ENCODE peak calls at places on chromosome 19, in four cellular contexts. One of them, this sample, is unnamed.

GRCh38 chr19:58228584-58229254 is at the start of gene ZNF544:
- DNase-seq in HepG2: peak; percentile 45
- DNase-seq in H1: peak; percentile 88
- DNase-seq in GM12878: peak; percentile 9
- DNase-seq in this sample: peak; percentile 50

GRCh38 chr19:36489920-36490415 is 607 bp upstream of the ZNF566 start:
- DNase-seq in HepG2: peak; percentile 94
- DNase-seq in H1: no peak
- DNase-seq in GM12878: peak; percentile 73
- DNase-seq in this sample: peak; percentile 87

GRCh38 chr19:17456127-17456526 is 4.6 kb downstream of the NXNL1 start:
- DNase-seq in HepG2: no peak
- DNase-seq in H1: no peak
- DNase-seq in GM12878: no peak
- DNase-seq in this sample: no peak

GRCh38 chr19:50198431-50199253 is 4.8 kb upstream of the MYH14 start:
- DNase-seq in HepG2: no peak
- DNase-seq in H1: no peak
- DNase-seq in GM12878: no peak
- DNase-seq in this sample: no peak

GRCh38 chr19:47379398-47379938 is 30.4 kb downstream of the DHX34 start:
- DNase-seq in HepG2: no peak
- DNase-seq in H1: no peak
- DNase-seq in GM12878: no peak
- DNase-seq in this sample: no peak

GRCh38 chr19:11465605-11466004 is 15.2 kb downstream of the ELAVL3 start:
- DNase-seq in HepG2: no peak
- DNase-seq in H1: no peak
- DNase-seq in GM12878: no peak
- DNase-seq in this sample: no peak

GRCh38 chr19:14383898-14384669 is 2.8 kb downstream of the ADGRE5 start:
- DNase-seq in HepG2: no peak
- DNase-seq in H1: no peak
- DNase-seq in GM12878: no peak
- DNase-seq in this sample: no peak

GRCh38 chr19:21823224-21823623 is 12.8 kb downstream of the ZNF43 start:
- DNase-seq in HepG2: no peak
- DNase-seq in H1: no peak
- DNase-seq in GM12878: no peak
- DNase-seq in this sample: no peak

GRCh38 chr19:12603714-12604113 is 6.9 kb downstream of the ZNF490 start:
- DNase-seq in HepG2: no peak
- DNase-seq in H1: no peak
- DNase-seq in GM12878: peak; percentile 69
- DNase-seq in this sample: no peak

GRCh38 chr19:33506498-33506897 is 15.1 kb downstream of the PEPD start:
- DNase-seq in HepG2: no peak
- DNase-seq in H1: no peak
- DNase-seq in GM12878: no peak
- DNase-seq in this sample: no peak

GRCh38 chr19:7926021-7926726 is at the start of gene CTXN1:
- DNase-seq in HepG2: no peak
- DNase-seq in H1: peak; percentile 91
- DNase-seq in GM12878: no peak
- DNase-seq in this sample: no peak

GRCh38 chr19:35240322-35240721 is 8.5 kb upstream of the LSR start:
- DNase-seq in HepG2: no peak
- DNase-seq in H1: no peak
- DNase-seq in GM12878: peak; percentile 17
- DNase-seq in this sample: no peak

GRCh38 chr19:57559008-57559403 is 657 bp downstream of the ZNF550 start:
- DNase-seq in HepG2: peak; percentile 12
- DNase-seq in H1: no peak
- DNase-seq in GM12878: no peak
- DNase-seq in this sample: no peak

GRCh38 chr19:3054972-3055740 is 7.1 kb downstream of the TLE5 start:
- DNase-seq in HepG2: no peak
- DNase-seq in H1: no peak
- DNase-seq in GM12878: no peak
- DNase-seq in this sample: no peak

GRCh38 chr19:12884926-12885748 is 1.9 kb downstream of the KLF1 start:
- DNase-seq in HepG2: peak; percentile 29
- DNase-seq in H1: peak; percentile 99
- DNase-seq in GM12878: peak; percentile 57
- DNase-seq in this sample: peak; percentile 91

GRCh38 chr19:53865918-53866696 is 1.6 kb upstream of the MYADM start:
- DNase-seq in HepG2: peak; percentile 68
- DNase-seq in H1: peak; percentile 83
- DNase-seq in GM12878: no peak
- DNase-seq in this sample: no peak

GRCh38 chr19:57746580-57747471 is at the start of gene ZNF776:
- DNase-seq in HepG2: peak; percentile 88
- DNase-seq in H1: peak; percentile 77
- DNase-seq in GM12878: peak; percentile 84
- DNase-seq in this sample: peak; percentile 73

GRCh38 chr19:48152552-48152951 is 17.6 kb downstream of the LIG1 start:
- DNase-seq in HepG2: peak; percentile 24
- DNase-seq in H1: peak; percentile 81
- DNase-seq in GM12878: no peak
- DNase-seq in this sample: peak; percentile 18

GRCh38 chr19:7862413-7862951 is 11.7 kb downstream of the PRR36 start:
- DNase-seq in HepG2: no peak
- DNase-seq in H1: peak; percentile 99
- DNase-seq in GM12878: no peak
- DNase-seq in this sample: peak; percentile 84

GRCh38 chr19:16127080-16127479 is 15.4 kb downstream of the RAB8A start:
- DNase-seq in HepG2: no peak
- DNase-seq in H1: no peak
- DNase-seq in GM12878: no peak
- DNase-seq in this sample: no peak

GRCh38 chr19:54164369-54165068 is 5.0 kb upstream of the LENG1 start:
- DNase-seq in HepG2: no peak
- DNase-seq in H1: peak; percentile 99
- DNase-seq in GM12878: no peak
- DNase-seq in this sample: no peak

GRCh38 chr19:48501446-48501960 is 10.1 kb downstream of the LMTK3 start:
- DNase-seq in HepG2: peak; percentile 84
- DNase-seq in H1: peak; percentile 90
- DNase-seq in GM12878: peak; percentile 43
- DNase-seq in this sample: peak; percentile 90

GRCh38 chr19:28242317-28242927 is 970.5 kb downstream of the UQCRFS1 start:
- DNase-seq in HepG2: no peak
- DNase-seq in H1: peak; percentile 75
- DNase-seq in GM12878: no peak
- DNase-seq in this sample: peak; percentile 60

GRCh38 chr19:2039082-2039958 is 11.7 kb downstream of the MKNK2 start:
- DNase-seq in HepG2: no peak
- DNase-seq in H1: peak; percentile 43
- DNase-seq in GM12878: no peak
- DNase-seq in this sample: no peak

GRCh38 chr19:2036424-2036823 is 14.6 kb downstream of the MKNK2 start:
- DNase-seq in HepG2: no peak
- DNase-seq in H1: no peak
- DNase-seq in GM12878: no peak
- DNase-seq in this sample: no peak

GRCh38 chr19:2037676-2038255 is 13.3 kb downstream of the MKNK2 start:
- DNase-seq in HepG2: no peak
- DNase-seq in H1: no peak
- DNase-seq in GM12878: no peak
- DNase-seq in this sample: no peak

GRCh38 chr19:2039959-2040646 is 10.9 kb downstream of the MKNK2 start:
- DNase-seq in HepG2: no peak
- DNase-seq in H1: no peak
- DNase-seq in GM12878: no peak
- DNase-seq in this sample: no peak

DNA sequence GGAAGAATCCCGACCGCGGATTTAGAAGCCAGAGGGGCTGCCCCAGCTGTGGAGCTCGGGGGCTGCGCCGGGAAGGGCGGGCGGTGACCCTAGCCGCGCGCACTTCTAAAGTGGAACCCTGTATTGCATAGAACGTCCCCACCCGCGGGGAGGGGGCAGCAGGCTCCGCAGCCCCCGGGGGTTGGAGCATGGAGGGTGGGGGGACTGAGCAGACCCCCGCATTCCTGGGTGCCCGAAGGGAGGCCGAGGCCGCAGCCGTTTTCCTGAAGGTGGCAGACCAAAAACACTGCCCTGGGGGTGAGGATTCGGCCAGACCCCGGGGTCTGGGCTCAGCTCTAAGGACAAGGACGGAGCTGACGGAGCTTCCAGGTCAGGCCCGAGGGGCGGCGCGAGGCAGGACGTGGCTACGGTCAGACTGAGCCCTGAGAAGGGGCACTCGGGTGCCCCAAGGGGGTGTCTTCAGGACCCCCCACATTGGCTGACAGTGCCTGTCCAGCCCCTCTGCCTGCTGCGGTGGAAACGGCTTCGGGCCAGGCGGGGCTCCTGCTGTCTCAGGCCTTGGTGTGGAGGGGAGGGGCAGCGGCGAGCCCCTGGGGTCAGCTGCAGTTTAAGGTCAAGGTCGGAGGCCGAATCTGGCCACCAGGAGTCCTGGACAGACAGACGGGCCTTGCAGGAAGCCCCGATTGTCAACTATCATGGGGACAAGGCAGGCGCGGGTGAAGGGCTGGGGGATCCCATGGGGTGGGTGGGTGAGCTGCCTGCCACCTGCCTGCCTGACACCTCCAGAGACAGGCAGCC is 12.6 kb downstream of the MKNK2 start:
- DNase-seq in HepG2: no peak
- DNase-seq in H1: peak; percentile 44
- DNase-seq in GM12878: no peak
- DNase-seq in this sample: no peak
- TF ChIP-seq SUZ12 in HepG2: no peak
- TF ChIP-seq SUZ12 in H1: no peak
- TF ChIP-seq SUZ12 in GM12878: no peak
- TF ChIP-seq SUZ12 in this sample: no peak

GRCh38 chr19:6862673-6863078 is 24.7 kb upstream of the ADGRE1 start:
- DNase-seq in HepG2: peak; percentile 83
- DNase-seq in H1: peak; percentile 88
- DNase-seq in GM12878: peak; percentile 80
- DNase-seq in this sample: peak; percentile 40

GRCh38 chr19:6856749-6857372 is 30.5 kb upstream of the ADGRE1 start:
- DNase-seq in HepG2: no peak
- DNase-seq in H1: no peak
- DNase-seq in GM12878: no peak
- DNase-seq in this sample: no peak

GRCh38 chr19:6866646-6867255 is 20.6 kb upstream of the ADGRE1 start:
- DNase-seq in HepG2: no peak
- DNase-seq in H1: no peak
- DNase-seq in GM12878: no peak
- DNase-seq in this sample: no peak

GRCh38 chr19:6865849-6866248 is 21.5 kb upstream of the ADGRE1 start:
- DNase-seq in HepG2: no peak
- DNase-seq in H1: no peak
- DNase-seq in GM12878: no peak
- DNase-seq in this sample: no peak

DNA sequence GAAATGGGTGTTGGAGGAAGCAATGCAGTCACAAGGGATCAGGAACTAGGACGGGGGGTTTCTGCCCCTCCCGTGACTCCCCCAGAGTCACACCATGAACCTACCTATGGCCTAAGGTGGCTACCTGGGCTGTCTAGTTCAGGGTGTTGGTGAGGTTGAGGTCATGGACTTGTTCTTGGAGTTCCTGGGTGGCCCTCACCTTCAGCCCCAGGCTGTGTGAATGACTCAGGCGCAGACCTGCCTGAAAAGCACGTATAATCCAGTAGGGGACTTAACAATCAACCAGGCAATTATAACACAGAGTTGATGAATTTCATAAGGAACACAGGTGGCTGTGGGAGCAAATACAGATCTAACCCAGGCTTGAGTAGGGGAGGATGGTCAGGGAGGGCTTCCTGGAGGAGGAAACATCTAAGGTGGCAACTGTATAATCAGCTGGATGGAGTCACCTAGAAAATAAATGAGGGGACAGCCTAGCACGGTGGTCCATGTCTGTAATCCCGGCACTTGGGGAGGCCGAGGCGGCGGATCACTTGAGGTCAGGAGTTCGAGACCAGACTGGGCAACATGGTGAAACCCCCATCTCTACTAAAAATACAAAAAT is 25.6 kb upstream of the ADGRE1 start:
- DNase-seq in HepG2: peak; percentile 4
- DNase-seq in H1: no peak
- DNase-seq in GM12878: no peak
- DNase-seq in this sample: no peak
- TF ChIP-seq ZNF274 in HepG2: no peak
- TF ChIP-seq ZNF274 in H1: no peak
- TF ChIP-seq ZNF274 in GM12878: no peak
- TF ChIP-seq ZNF274 in this sample: no peak

GRCh38 chr19:38596057-38596981 is 21.4 kb downstream of the MAP4K1 start:
- DNase-seq in HepG2: peak; percentile 20
- DNase-seq in H1: peak; percentile 100
- DNase-seq in GM12878: no peak
- DNase-seq in this sample: peak; percentile 76
- TF ChIP-seq SUZ12 in HepG2: no peak
- TF ChIP-seq SUZ12 in H1: no peak
- TF ChIP-seq SUZ12 in GM12878: no peak
- TF ChIP-seq SUZ12 in this sample: no peak

GRCh38 chr19:6071840-6072239 is 38.5 kb downstream of the RFX2 start:
- DNase-seq in HepG2: no peak
- DNase-seq in H1: no peak
- DNase-seq in GM12878: no peak
- DNase-seq in this sample: no peak

GRCh38 chr19:6070179-6071102 is 39.9 kb downstream of the RFX2 start:
- DNase-seq in HepG2: no peak
- DNase-seq in H1: no peak
- DNase-seq in GM12878: no peak
- DNase-seq in this sample: no peak

GRCh38 chr19:6068711-6069110 is 41.6 kb downstream of the RFX2 start:
- DNase-seq in HepG2: no peak
- DNase-seq in H1: no peak
- DNase-seq in GM12878: no peak
- DNase-seq in this sample: no peak

GRCh38 chr19:6069268-6069771 is 41.0 kb downstream of the RFX2 start:
- DNase-seq in HepG2: no peak
- DNase-seq in H1: no peak
- DNase-seq in GM12878: no peak
- DNase-seq in this sample: no peak

DNA sequence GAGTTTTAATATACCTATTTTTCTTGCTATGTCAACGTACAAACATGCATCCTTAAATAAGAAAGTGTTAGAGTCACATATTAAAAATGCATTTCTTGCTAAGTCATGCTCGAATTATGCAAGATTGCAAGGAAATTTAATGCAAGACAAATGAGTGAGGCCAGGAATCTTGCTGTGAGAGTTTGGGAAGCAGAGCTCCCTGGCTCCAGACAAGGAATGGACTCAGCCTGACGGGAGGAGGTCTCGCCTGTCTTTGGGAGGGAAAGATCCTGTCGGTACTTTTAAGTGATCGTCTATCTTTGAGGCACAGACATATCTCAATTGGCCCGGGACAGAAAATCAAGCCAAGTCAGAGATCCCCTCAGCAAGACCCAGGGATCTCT is 39.2 kb downstream of the RFX2 start:
- DNase-seq in HepG2: no peak
- DNase-seq in H1: no peak
- DNase-seq in GM12878: no peak
- DNase-seq in this sample: no peak
- TF ChIP-seq ZNF274 in HepG2: no peak
- TF ChIP-seq ZNF274 in H1: no peak
- TF ChIP-seq ZNF274 in GM12878: no peak
- TF ChIP-seq ZNF274 in this sample: no peak

This sample was measured in NT2/D1.